ENCODE peak calls at places on chromosomes 12 and 14, in seven cellular contexts. D is IMR-90, Z is mesenchymal stem cell, Q is mesendoderm, S is trophoblast cell, Y is H1, B is neuronal stem cell. K is an unnamed sample.

GRCh38 chr12:8078400-8078799 is 3.7 kb upstream of the NECAP1 start:
- DNase-seq in D (peak; percentile 87), Z (peak; percentile 78), Q (peak; percentile 68), S (no peak), Y (no peak), B (peak; percentile 18), K (peak; percentile 62)

GRCh38 chr14:64992328-64992885 is 5.7 kb downstream of the FNTB start:
- DNase-seq in D (no peak), Z (no peak), Q (no peak), S (no peak), Y (no peak), B (no peak), K (no peak)

GRCh38 chr12:30847259-30847658 is 79.3 kb upstream of the TSPAN11 start:
- DNase-seq in D (peak; percentile 70), Z (peak; percentile 78), Q (peak; percentile 79), S (peak; percentile 38), Y (no peak), B (peak; percentile 48), K (peak; percentile 29)

GRCh38 chr12:122981036-122981471 is 573 bp downstream of the ARL6IP4 start:
- DNase-seq in D (no peak), Z (peak; percentile 64), Q (peak; percentile 50), S (no peak), Y (no peak), B (no peak), K (no peak)

GRCh38 chr12:27332407-27333310 is at the start of gene BMAL2:
- DNase-seq in D (peak; percentile 43), Z (peak; percentile 54), Q (peak; percentile 69), S (peak; percentile 70), Y (no peak), B (peak; percentile 56), K (peak; percentile 81)

GRCh38 chr12:7935773-7936581 is at the start of gene SLC2A3:
- DNase-seq in D (peak; percentile 92), Z (peak; percentile 96), Q (peak; percentile 97), S (no peak), Y (peak; percentile 53), B (peak; percentile 59), K (peak; percentile 88)

GRCh38 chr12:26285401-26285800 is 90.0 kb downstream of the SSPN start:
- DNase-seq in D (no peak), Z (no peak), Q (no peak), S (no peak), Y (no peak), B (no peak), K (no peak)

GRCh38 chr14:69048456-69048855 is 69.4 kb upstream of the ACTN1 start:
- DNase-seq in D (no peak), Z (no peak), Q (no peak), S (no peak), Y (no peak), B (no peak), K (no peak)

GRCh38 chr12:6959376-6960290 is 8.5 kb downstream of the PTPN6 start:
- DNase-seq in D (no peak), Z (no peak), Q (no peak), S (no peak), Y (no peak), B (no peak), K (no peak)

GRCh38 chr12:88854260-88854659 is 274.0 kb upstream of the KITLG start:
- DNase-seq in D (peak; percentile 85), Z (peak; percentile 48), Q (peak; percentile 39), S (no peak), Y (no peak), B (no peak), K (no peak)

GRCh38 chr12:109844983-109845841 is 12.0 kb upstream of the TRPV4 start:
- DNase-seq in D (peak; percentile 65), Z (peak; percentile 78), Q (peak; percentile 92), S (peak; percentile 85), Y (peak; percentile 69), B (peak; percentile 81), K (peak; percentile 95)

GRCh38 chr12:26845057-26845666 is 12.2 kb upstream of the ITPR2 start:
- DNase-seq in D (peak; percentile 34), Z (peak; percentile 67), Q (peak; percentile 57), S (peak; percentile 61), Y (no peak), B (peak; percentile 29), K (peak; percentile 68)

GRCh38 chr14:63134801-63135200 is 69.4 kb upstream of the RHOJ start:
- DNase-seq in D (peak; percentile 35), Z (peak; percentile 21), Q (peak; percentile 52), S (no peak), Y (no peak), B (peak; percentile 4), K (no peak)

GRCh38 chr14:65928995-65929394 is 516.5 kb downstream of the FUT8 start:
- DNase-seq in D (no peak), Z (no peak), Q (no peak), S (no peak), Y (no peak), B (no peak), K (no peak)

GRCh38 chr12:64672925-64673409 is 62.7 kb downstream of the RASSF3 start:
- DNase-seq in D (peak; percentile 66), Z (peak; percentile 51), Q (no peak), S (no peak), Y (no peak), B (no peak), K (no peak)

GRCh38 chr12:41645624-41646023 is 457.5 kb downstream of the PDZRN4 start:
- DNase-seq in D (no peak), Z (no peak), Q (no peak), S (no peak), Y (no peak), B (no peak), K (no peak)

GRCh38 chr12:91215940-91216454 is 33.4 kb upstream of the DCN start:
- DNase-seq in D (peak; percentile 95), Z (peak; percentile 48), Q (no peak), S (no peak), Y (no peak), B (no peak), K (no peak)

GRCh38 chr14:86971292-86971691 is 1021.7 kb downstream of the GALC start:
- DNase-seq in D (no peak), Z (no peak), Q (no peak), S (no peak), Y (no peak), B (no peak), K (no peak)
- H2AK5ac ChIP-seq in D (no peak overlapping the region), Z (no peak overlapping the region), Q (no peak overlapping the region), S (no peak overlapping the region), Y (no peak overlapping the region), B (no peak overlapping the region), K (no peak overlapping the region)

DNA sequence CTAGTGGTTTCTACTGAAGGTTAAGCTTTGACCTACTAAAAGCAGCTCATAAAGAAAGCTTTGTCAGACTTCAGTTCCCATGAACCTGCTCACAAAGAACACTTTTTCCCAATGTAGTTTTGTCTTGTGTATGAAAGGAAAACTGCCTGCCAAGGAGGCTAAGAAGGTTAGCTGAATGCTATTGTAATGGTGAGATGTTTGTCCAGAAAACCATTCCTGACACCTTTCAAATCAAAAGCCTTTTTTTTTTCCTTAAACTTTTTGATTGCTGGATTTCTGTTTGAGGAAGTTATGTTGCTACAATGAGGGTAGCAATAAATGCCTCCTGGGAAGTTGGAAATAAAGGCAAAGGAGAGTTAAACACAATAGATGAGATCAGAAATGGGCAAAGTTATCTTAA is 27.3 kb downstream of the TECPR2 start:
- DNase-seq in D (peak; percentile 36), Z (no peak), Q (no peak), S (no peak), Y (no peak), B (no peak), K (no peak)
- H2BK5ac ChIP-seq in D (no peak overlapping the region), Z (no peak overlapping the region), Q (no peak overlapping the region), S (no peak overlapping the region), Y (no peak overlapping the region), B (no peak overlapping the region), K (no peak overlapping the region)

GRCh38 chr12:95614384-95614982 is 63.2 kb upstream of the USP44 start:
- DNase-seq in D (no peak), Z (no peak), Q (no peak), S (no peak), Y (no peak), B (no peak), K (no peak)

GRCh38 chr12:95611676-95612309 is 60.5 kb upstream of the USP44 start:
- DNase-seq in D (peak; percentile 74), Z (no peak), Q (peak; percentile 57), S (peak; percentile 42), Y (no peak), B (no peak), K (no peak)

GRCh38 chr12:95620171-95620570 is 68.9 kb upstream of the USP44 start:
- DNase-seq in D (no peak), Z (no peak), Q (no peak), S (no peak), Y (no peak), B (no peak), K (no peak)

GRCh38 chr12:95613021-95613420 is 61.7 kb upstream of the USP44 start:
- DNase-seq in D (peak; percentile 58), Z (no peak), Q (no peak), S (peak; percentile 26), Y (no peak), B (no peak), K (no peak)

DNA sequence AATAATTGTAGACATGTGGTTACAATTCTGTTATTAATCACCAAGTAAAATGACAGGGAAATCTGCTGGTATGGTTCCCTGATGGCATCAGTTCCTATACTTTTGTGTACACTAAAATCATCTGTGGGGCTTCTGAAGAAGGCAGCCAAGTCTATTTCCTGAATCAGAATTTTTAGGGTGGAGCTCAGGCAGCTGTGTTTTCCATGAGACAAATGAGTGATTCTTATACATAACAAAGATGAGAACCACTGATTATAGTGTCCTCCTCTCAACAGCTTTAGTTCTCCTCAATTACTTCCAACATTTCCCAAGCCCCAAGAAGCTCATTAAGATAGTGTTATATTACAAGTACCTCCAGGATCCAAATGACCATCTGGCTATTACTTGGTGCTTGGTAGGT is 64.5 kb upstream of the USP44 start:
- DNase-seq in D (peak; percentile 79), Z (no peak), Q (no peak), S (no peak), Y (no peak), B (no peak), K (no peak)
- H3K4me1 ChIP-seq in D (peaks cover 2% of the 10 kb centered on the region), Z (no peaks in the 10 kb centered on the region), Q (no peaks in the 10 kb centered on the region), S (no peaks in the 10 kb centered on the region), Y (peaks cover 12% of the 10 kb centered on the region), B (no peaks in the 10 kb centered on the region), K (no peaks in the 10 kb centered on the region)

DNA sequence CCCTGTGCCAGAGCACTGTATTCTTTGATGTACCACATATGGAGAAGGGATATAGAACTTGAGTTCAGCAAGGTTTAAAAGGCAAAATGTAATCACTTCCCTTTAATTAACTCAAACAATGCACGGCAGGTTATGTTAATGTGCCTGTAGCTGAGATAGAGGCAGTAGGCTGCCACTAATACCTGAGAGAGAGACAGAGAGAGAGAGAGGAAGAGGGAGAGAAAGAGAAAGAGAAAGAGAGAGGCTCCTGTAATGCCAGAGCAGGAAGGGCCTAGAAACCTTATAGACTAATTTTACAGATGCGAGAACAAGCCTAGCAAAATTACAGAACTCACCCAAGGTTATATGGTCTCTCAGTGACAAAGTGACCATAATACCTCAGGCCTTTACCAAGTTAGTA is 679.8 kb downstream of the NRXN3 start:
- DNase-seq in D (no peak), Z (no peak), Q (peak; percentile 21), S (no peak), Y (no peak), B (no peak), K (no peak)
- H2AK5ac ChIP-seq in D (no peak overlapping the region), Z (no peak overlapping the region), Q (no peak overlapping the region), S (no peak overlapping the region), Y (no peak overlapping the region), B (no peak overlapping the region), K (no peak overlapping the region)

DNA sequence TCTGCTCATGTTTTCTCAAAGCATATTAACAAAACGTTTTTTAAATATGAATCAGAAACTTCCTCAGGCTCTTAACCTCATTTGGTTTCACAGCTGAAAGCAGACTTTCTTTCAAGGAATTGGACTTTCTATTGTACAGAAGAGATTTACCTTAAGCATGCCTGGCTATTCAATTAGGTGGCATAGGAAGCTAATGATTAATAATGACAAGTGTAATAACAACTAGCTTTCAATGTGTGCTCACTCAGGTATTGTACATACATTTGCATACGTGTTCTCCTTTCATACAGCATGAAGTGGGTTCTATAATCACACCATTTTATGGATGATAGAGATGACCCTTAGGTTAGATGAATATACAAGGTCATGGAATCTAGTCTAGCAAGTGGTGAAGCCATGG is 115.7 kb downstream of the ANO6 start:
- DNase-seq in D (peak; percentile 6), Z (no peak), Q (no peak), S (no peak), Y (no peak), B (no peak), K (no peak)
- H2BK5ac ChIP-seq in D (no peak overlapping the region), Z (no peak overlapping the region), Q (no peak overlapping the region), S (no peak overlapping the region), Y (no peak overlapping the region), B (no peak overlapping the region), K (no peak overlapping the region)